ENCODE peak calls at places on chromosomes 16 and 17, in five cellular contexts. G is choroid plexus epithelial cell, B is A549, P is foreskin fibroblast, F is endodermal cell. C is an unnamed sample.

GRCh38 chr17:79835953-79836951 is 3.0 kb downstream of the CBX4 start:
- DNase-seq in G (no peak), B (peak), P (no peak), F (peak), C (no peak)

GRCh38 chr17:78124081-78124835 is 4.3 kb downstream of the TMC6 start:
- DNase-seq in G (no peak), B (no peak), P (no peak), F (no peak), C (no peak)

GRCh38 chr17:76598004-76598439 is 12.4 kb upstream of the ST6GALNAC2 start:
- DNase-seq in G (no peak), B (no peak), P (no peak), F (no peak), C (peak)

GRCh38 chr16:57284206-57284951 is at the start of gene PLLP:
- DNase-seq in G (peak), B (peak), P (peak), F (peak), C (no peak)

GRCh38 chr17:58391302-58391984 is 25.9 kb downstream of the RNF43 start:
- DNase-seq in G (peak), B (peak), P (peak), F (no peak), C (no peak)

GRCh38 chr17:39946551-39947330 is 16.1 kb upstream of the GSDMA start:
- DNase-seq in G (no peak), B (no peak), P (no peak), F (no peak), C (no peak)

GRCh38 chr16:11914759-11915643 is 755 bp downstream of the GSPT1 start:
- DNase-seq in G (peak), B (peak), P (peak), F (peak), C (peak)

GRCh38 chr17:6070895-6071511 is 824 bp downstream of the WSCD1 start:
- DNase-seq in G (peak), B (peak), P (peak), F (peak), C (no peak)

GRCh38 chr17:72614871-72615626 is 477.4 kb downstream of the SLC39A11 start:
- DNase-seq in G (peak), B (peak), P (peak), F (peak), C (no peak)

GRCh38 chr17:68248199-68248825 is 469 bp downstream of the AMZ2 start:
- DNase-seq in G (peak), B (no peak), P (peak), F (no peak), C (no peak)

GRCh38 chr17:17350491-17351355 is 47.5 kb downstream of the NT5M start:
- DNase-seq in G (peak), B (no peak), P (peak), F (peak), C (no peak)

GRCh38 chr17:21239680-21240374 is 13.4 kb downstream of the NATD1 start:
- DNase-seq in G (peak), B (peak), P (peak), F (peak), C (peak)

GRCh38 chr16:86044881-86045600 is 146.1 kb downstream of the IRF8 start:
- DNase-seq in G (no peak), B (no peak), P (no peak), F (peak), C (peak)

GRCh38 chr17:27413792-27414191 is 42.5 kb upstream of the KSR1 start:
- DNase-seq in G (no peak), B (no peak), P (no peak), F (no peak), C (no peak)

GRCh38 chr16:1431497-1432270 is 806 bp downstream of the PERCC1 start:
- DNase-seq in G (no peak), B (no peak), P (no peak), F (no peak), C (no peak)

DNA sequence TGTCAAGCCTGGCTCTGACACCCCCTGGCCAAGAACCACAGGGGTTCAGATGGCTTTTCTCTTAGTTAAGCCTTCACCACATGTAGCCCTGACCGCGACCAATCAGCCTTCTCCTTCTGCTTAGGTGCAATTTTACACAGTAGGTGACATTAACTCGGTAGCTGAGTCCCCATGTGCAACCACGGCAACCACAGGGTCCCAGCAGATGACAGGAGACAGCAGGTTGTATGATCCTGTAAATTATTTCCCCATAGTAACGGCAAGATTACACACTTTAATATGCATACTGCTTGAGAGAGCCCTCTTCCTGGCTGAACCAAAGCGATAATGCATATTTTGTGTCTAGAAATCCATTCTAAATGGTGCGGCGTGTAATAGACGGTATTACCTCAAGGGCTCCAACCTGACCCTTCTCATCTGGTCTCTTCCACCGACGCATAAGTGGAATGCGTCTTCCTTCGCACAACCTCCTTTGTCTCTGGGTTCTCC is 458.7 kb upstream of the ZFHX3 start:
- DNase-seq in G (no peak), B (no peak), P (no peak), F (peak), C (no peak)
- H3K4me3 ChIP-seq in G (no peak), B (no peak), P (no peak), F (no peak), C (no peak)

DNA sequence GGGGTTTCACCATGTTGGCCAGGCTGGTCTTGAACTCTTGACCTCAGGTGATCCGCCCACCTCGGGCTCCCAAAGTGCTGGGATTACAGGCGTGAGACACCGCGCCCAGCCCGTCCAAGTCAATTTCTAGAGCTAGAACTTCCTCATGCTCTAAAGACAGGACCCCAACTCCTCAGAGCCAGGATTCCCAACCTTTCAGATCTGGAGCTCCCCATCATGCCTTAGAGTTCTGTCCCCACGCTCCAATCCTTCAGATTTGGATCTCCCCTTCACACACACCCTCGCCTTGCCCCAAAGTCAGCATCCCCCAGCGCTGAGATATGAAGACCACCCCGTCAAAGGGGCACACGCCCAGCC is 448 bp downstream of the KCTD19 start:
- DNase-seq in G (no peak), B (no peak), P (no peak), F (no peak), C (no peak)
- H3K4me3 ChIP-seq in G (peak), B (peak), P (peak), F (peak), C (peak)

GRCh38 chr17:43905400-43905984 is 1.8 kb downstream of the MPP2 start:
- DNase-seq in G (no peak), B (no peak), P (no peak), F (no peak), C (no peak)
- H3K4me3 ChIP-seq in G (no peak), B (no peak), P (no peak), F (no peak), C (no peak)

GRCh38 chr16:83227336-83227735 is 580.4 kb upstream of the HSBP1 start:
- DNase-seq in G (no peak), B (no peak), P (no peak), F (no peak), C (no peak)
- H3K4me3 ChIP-seq in G (no peak), B (no peak), P (no peak), F (no peak), C (no peak)

GRCh38 chr17:45782889-45783592 is 1.1 kb upstream of the CRHR1 start:
- DNase-seq in G (no peak), B (peak), P (peak), F (peak), C (no peak)
- H3K4me3 ChIP-seq in G (no peak), B (peak), P (no peak), F (peak), C (no peak)

GRCh38 chr17:35774499-35774898 is 13.8 kb downstream of the C17orf50 start:
- DNase-seq in G (peak), B (no peak), P (peak), F (peak), C (no peak)
- H3K4me3 ChIP-seq in G (no peak), B (no peak), P (no peak), F (no peak), C (no peak)

C was measured in Jurkat, Clone E6-1.